ENCODE peak calls at places on chromosomes 11 and 22, in eight cellular contexts. One of them, this sample, is unnamed.

GRCh38 chr22:27850000-27850465 is 48.5 kb upstream of the MN1 start:
- DNase-seq in choroid plexus epithelial cell: peak
- DNase-seq in AG09309: no peak
- DNase-seq in HCT116: no peak
- DNase-seq in esophagus muscularis mucosa: peak
- DNase-seq in sigmoid colon: peak
- DNase-seq in cardiac fibroblast: peak
- DNase-seq in astrocyte of the spinal cord: peak
- DNase-seq in this sample: no peak

GRCh38 chr11:60844870-60845221 is 2.9 kb downstream of the CCDC86 start:
- DNase-seq in choroid plexus epithelial cell: no peak
- DNase-seq in AG09309: no peak
- DNase-seq in HCT116: no peak
- DNase-seq in esophagus muscularis mucosa: no peak
- DNase-seq in sigmoid colon: no peak
- DNase-seq in cardiac fibroblast: no peak
- DNase-seq in astrocyte of the spinal cord: peak
- DNase-seq in this sample: no peak

GRCh38 chr11:112016088-112016764 is 9.0 kb upstream of the DLAT start:
- DNase-seq in choroid plexus epithelial cell: peak
- DNase-seq in AG09309: no peak
- DNase-seq in HCT116: no peak
- DNase-seq in esophagus muscularis mucosa: no peak
- DNase-seq in sigmoid colon: no peak
- DNase-seq in cardiac fibroblast: peak
- DNase-seq in astrocyte of the spinal cord: peak
- DNase-seq in this sample: peak

GRCh38 chr11:22780914-22781593 is 48.5 kb downstream of the SVIP start:
- DNase-seq in choroid plexus epithelial cell: no peak
- DNase-seq in AG09309: no peak
- DNase-seq in HCT116: no peak
- DNase-seq in esophagus muscularis mucosa: no peak
- DNase-seq in sigmoid colon: no peak
- DNase-seq in cardiac fibroblast: no peak
- DNase-seq in astrocyte of the spinal cord: no peak
- DNase-seq in this sample: no peak

GRCh38 chr11:8722156-8722555 is 39.6 kb downstream of the RPL27A start:
- DNase-seq in choroid plexus epithelial cell: peak
- DNase-seq in AG09309: no peak
- DNase-seq in HCT116: no peak
- DNase-seq in esophagus muscularis mucosa: no peak
- DNase-seq in sigmoid colon: peak
- DNase-seq in cardiac fibroblast: peak
- DNase-seq in astrocyte of the spinal cord: peak
- DNase-seq in this sample: no peak

GRCh38 chr11:73204711-73205121 is 13.4 kb upstream of the P2RY2 start:
- DNase-seq in choroid plexus epithelial cell: no peak
- DNase-seq in AG09309: no peak
- DNase-seq in HCT116: no peak
- DNase-seq in esophagus muscularis mucosa: no peak
- DNase-seq in sigmoid colon: peak
- DNase-seq in cardiac fibroblast: no peak
- DNase-seq in astrocyte of the spinal cord: no peak
- DNase-seq in this sample: no peak

GRCh38 chr11:125956371-125956770 is 10.5 kb downstream of the VSIG10L2 start:
- DNase-seq in choroid plexus epithelial cell: peak
- DNase-seq in AG09309: no peak
- DNase-seq in HCT116: no peak
- DNase-seq in esophagus muscularis mucosa: no peak
- DNase-seq in sigmoid colon: peak
- DNase-seq in cardiac fibroblast: peak
- DNase-seq in astrocyte of the spinal cord: no peak
- DNase-seq in this sample: no peak

GRCh38 chr11:61297741-61298140 is 2.6 kb upstream of the VWCE start:
- DNase-seq in choroid plexus epithelial cell: peak
- DNase-seq in AG09309: peak
- DNase-seq in HCT116: no peak
- DNase-seq in esophagus muscularis mucosa: no peak
- DNase-seq in sigmoid colon: peak
- DNase-seq in cardiac fibroblast: peak
- DNase-seq in astrocyte of the spinal cord: peak
- DNase-seq in this sample: peak

GRCh38 chr22:22076361-22076760 is 93.8 kb upstream of the TOP3B start:
- DNase-seq in choroid plexus epithelial cell: no peak
- DNase-seq in AG09309: no peak
- DNase-seq in HCT116: no peak
- DNase-seq in esophagus muscularis mucosa: no peak
- DNase-seq in sigmoid colon: no peak
- DNase-seq in cardiac fibroblast: no peak
- DNase-seq in astrocyte of the spinal cord: no peak
- DNase-seq in this sample: no peak
- TF ChIP-seq CTCF in choroid plexus epithelial cell: no peak
- TF ChIP-seq CTCF in AG09309: no peak
- TF ChIP-seq CTCF in HCT116: no peak
- TF ChIP-seq CTCF in esophagus muscularis mucosa: no peak
- TF ChIP-seq CTCF in sigmoid colon: no peak
- TF ChIP-seq CTCF in cardiac fibroblast: no peak
- TF ChIP-seq CTCF in astrocyte of the spinal cord: no peak
- TF ChIP-seq CTCF in this sample: no peak

GRCh38 chr11:101169944-101170343 is 40.3 kb upstream of the PGR start:
- DNase-seq in choroid plexus epithelial cell: no peak
- DNase-seq in AG09309: no peak
- DNase-seq in HCT116: no peak
- DNase-seq in esophagus muscularis mucosa: no peak
- DNase-seq in sigmoid colon: no peak
- DNase-seq in cardiac fibroblast: no peak
- DNase-seq in astrocyte of the spinal cord: no peak
- DNase-seq in this sample: no peak
- TF ChIP-seq CTCF in choroid plexus epithelial cell: no peak
- TF ChIP-seq CTCF in AG09309: no peak
- TF ChIP-seq CTCF in HCT116: no peak
- TF ChIP-seq CTCF in esophagus muscularis mucosa: no peak
- TF ChIP-seq CTCF in sigmoid colon: no peak
- TF ChIP-seq CTCF in cardiac fibroblast: no peak
- TF ChIP-seq CTCF in astrocyte of the spinal cord: no peak
- TF ChIP-seq CTCF in this sample: no peak

DNA sequence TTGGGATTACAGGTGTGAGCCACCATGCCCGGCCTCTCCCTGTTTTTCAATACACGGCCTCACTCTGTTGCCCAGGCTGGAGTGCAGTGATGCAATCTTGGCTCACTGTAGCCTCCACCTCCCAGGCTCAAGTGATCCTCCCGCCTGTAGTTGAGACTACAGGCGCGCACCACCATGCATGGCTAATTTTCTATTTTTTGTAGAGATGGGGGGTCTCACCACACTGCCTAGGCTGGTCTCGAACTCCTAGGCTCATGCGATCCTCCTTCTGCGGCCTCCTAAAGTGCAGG is 11.5 kb downstream of the GATD1 start:
- DNase-seq in choroid plexus epithelial cell: no peak
- DNase-seq in AG09309: no peak
- DNase-seq in HCT116: no peak
- DNase-seq in esophagus muscularis mucosa: no peak
- DNase-seq in sigmoid colon: no peak
- DNase-seq in cardiac fibroblast: no peak
- DNase-seq in astrocyte of the spinal cord: no peak
- DNase-seq in this sample: no peak
- TF ChIP-seq CTCF in choroid plexus epithelial cell: no peak
- TF ChIP-seq CTCF in AG09309: no peak
- TF ChIP-seq CTCF in HCT116: no peak
- TF ChIP-seq CTCF in esophagus muscularis mucosa: no peak
- TF ChIP-seq CTCF in sigmoid colon: no peak
- TF ChIP-seq CTCF in cardiac fibroblast: no peak
- TF ChIP-seq CTCF in astrocyte of the spinal cord: no peak
- TF ChIP-seq CTCF in this sample: no peak

DNA sequence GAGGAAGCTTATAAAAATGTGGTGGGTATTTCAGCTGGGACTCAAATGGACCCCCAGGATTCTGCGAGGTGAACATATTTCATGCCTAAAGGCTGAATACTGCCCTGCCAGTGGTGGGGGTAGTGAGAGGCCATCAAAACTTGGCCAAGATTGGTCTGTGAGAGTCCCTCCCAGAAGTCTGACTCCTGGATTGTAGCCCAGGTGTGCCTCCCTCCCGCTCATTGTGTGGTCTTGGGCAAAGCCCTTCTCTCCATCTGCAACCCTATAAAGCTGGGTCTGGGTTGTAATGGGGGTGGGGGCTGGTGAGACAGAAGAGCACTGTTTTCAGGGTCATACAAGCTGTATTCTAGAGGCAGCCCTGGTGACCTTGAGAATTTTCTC is 888 bp downstream of the HTATIP2 start:
- DNase-seq in choroid plexus epithelial cell: no peak
- DNase-seq in AG09309: no peak
- DNase-seq in HCT116: no peak
- DNase-seq in esophagus muscularis mucosa: no peak
- DNase-seq in sigmoid colon: no peak
- DNase-seq in cardiac fibroblast: no peak
- DNase-seq in astrocyte of the spinal cord: no peak
- DNase-seq in this sample: peak
- TF ChIP-seq CTCF in choroid plexus epithelial cell: peak
- TF ChIP-seq CTCF in AG09309: no peak
- TF ChIP-seq CTCF in HCT116: no peak
- TF ChIP-seq CTCF in esophagus muscularis mucosa: no peak
- TF ChIP-seq CTCF in sigmoid colon: no peak
- TF ChIP-seq CTCF in cardiac fibroblast: no peak
- TF ChIP-seq CTCF in astrocyte of the spinal cord: no peak
- TF ChIP-seq CTCF in this sample: no peak

DNA sequence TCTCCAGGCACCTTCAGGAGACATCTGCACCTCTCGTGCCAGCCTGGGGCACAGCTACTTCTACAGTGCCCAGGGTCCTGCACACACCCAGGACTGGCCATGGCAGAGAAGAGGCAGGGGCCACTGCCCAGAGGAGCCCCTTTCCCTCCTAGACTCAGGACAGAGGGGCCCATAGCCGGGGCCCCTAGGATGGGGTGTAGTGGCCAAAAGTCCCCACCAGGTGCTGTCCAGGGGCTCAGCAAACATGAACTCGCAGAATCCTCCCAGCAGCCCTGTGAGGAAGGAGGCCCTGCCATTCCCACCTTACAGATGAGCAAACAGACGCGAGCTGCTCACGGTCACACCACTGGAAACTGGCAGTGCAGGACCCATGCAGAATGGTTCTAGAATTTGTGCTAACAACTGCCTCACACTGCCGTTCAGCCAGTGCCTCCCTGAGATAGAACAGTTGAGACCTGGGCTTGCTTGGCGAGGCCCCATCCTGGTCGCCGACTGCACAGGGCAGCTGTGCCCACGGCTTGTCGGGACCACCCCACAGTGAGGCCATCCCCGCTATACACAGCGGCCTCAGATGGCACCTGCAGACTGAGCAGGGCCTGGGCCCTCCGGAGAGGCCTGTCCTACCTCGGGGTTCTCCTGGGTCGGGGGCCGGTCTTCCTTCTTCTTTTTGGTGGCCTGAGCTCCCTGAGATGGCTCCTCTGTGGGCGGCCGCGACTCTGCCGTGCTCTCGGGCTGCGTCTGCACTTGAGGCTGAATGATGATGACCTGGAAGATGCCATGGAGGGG is 96.4 kb downstream of the PHF21B start:
- DNase-seq in choroid plexus epithelial cell: no peak
- DNase-seq in AG09309: no peak
- DNase-seq in HCT116: no peak
- DNase-seq in esophagus muscularis mucosa: no peak
- DNase-seq in sigmoid colon: peak
- DNase-seq in cardiac fibroblast: no peak
- DNase-seq in astrocyte of the spinal cord: no peak
- DNase-seq in this sample: no peak
- TF ChIP-seq CTCF in choroid plexus epithelial cell: peak
- TF ChIP-seq CTCF in AG09309: no peak
- TF ChIP-seq CTCF in HCT116: no peak
- TF ChIP-seq CTCF in esophagus muscularis mucosa: no peak
- TF ChIP-seq CTCF in sigmoid colon: no peak
- TF ChIP-seq CTCF in cardiac fibroblast: no peak
- TF ChIP-seq CTCF in astrocyte of the spinal cord: no peak
- TF ChIP-seq CTCF in this sample: no peak

DNA sequence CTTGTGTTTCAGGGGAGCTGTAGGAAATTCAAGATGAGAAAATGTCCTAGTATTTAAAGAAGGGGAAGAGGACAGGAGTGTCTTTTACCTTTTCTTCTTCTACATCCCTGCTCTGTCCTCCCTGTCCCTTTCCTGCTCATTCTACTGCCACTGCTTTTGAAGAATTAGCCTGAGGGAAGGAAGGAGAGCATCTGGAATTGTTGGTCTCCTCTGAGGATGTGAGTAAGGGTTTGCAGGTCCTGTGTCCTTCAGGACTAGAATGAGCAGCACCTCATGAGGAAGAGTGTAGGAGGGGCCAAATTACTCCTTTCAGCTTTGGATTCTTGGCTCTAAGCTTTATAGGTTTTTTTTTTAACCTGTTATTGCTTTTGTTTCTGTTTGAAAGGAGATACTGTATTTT is 24.2 kb downstream of the SNU13 start:
- DNase-seq in choroid plexus epithelial cell: no peak
- DNase-seq in AG09309: no peak
- DNase-seq in HCT116: no peak
- DNase-seq in esophagus muscularis mucosa: no peak
- DNase-seq in sigmoid colon: no peak
- DNase-seq in cardiac fibroblast: no peak
- DNase-seq in astrocyte of the spinal cord: no peak
- DNase-seq in this sample: no peak
- TF ChIP-seq CTCF in choroid plexus epithelial cell: no peak
- TF ChIP-seq CTCF in AG09309: no peak
- TF ChIP-seq CTCF in HCT116: no peak
- TF ChIP-seq CTCF in esophagus muscularis mucosa: no peak
- TF ChIP-seq CTCF in sigmoid colon: no peak
- TF ChIP-seq CTCF in cardiac fibroblast: no peak
- TF ChIP-seq CTCF in astrocyte of the spinal cord: no peak
- TF ChIP-seq CTCF in this sample: no peak

This sample was measured in MCF 10A.